ENCODE peak calls at places on chromosomes 4 and X, in four cellular contexts. One of them, this sample, is unnamed. For H3K9me3, the result is how much of the 10 kb centered on the place peaks cover.

GRCh38 chr4:41146716-41147506 is 67.4 kb downstream of the APBB2 start:
- DNase-seq in CD4-positive, alpha-beta memory T cell: no peak
- DNase-seq in MG63: peak
- DNase-seq in H9: peak
- DNase-seq in this sample: no peak

GRCh38 chr4:108168672-108169562 is at the start of gene LEF1:
- DNase-seq in H9: peak
- DNase-seq in CD4-positive, alpha-beta memory T cell: peak
- DNase-seq in MG63: no peak
- DNase-seq in this sample: peak

GRCh38 chrX:1468250-1468772 is 15.6 kb upstream of the ASMTL start:
- DNase-seq in H9: peak
- DNase-seq in CD4-positive, alpha-beta memory T cell: peak
- DNase-seq in MG63: peak
- DNase-seq in this sample: no peak

GRCh38 chrX:634306-634958 is 3.8 kb downstream of the SHOX start:
- DNase-seq in H9: peak
- DNase-seq in MG63: no peak
- DNase-seq in CD4-positive, alpha-beta memory T cell: no peak
- DNase-seq in this sample: no peak

GRCh38 chr4:80215449-80216052 is 18.2 kb downstream of the PRDM8 start:
- DNase-seq in CD4-positive, alpha-beta memory T cell: peak
- DNase-seq in MG63: no peak
- DNase-seq in H9: no peak
- DNase-seq in this sample: no peak

GRCh38 chr4:4443821-4444220 is 56.9 kb downstream of the NSG1 start:
- DNase-seq in MG63: no peak
- DNase-seq in CD4-positive, alpha-beta memory T cell: no peak
- DNase-seq in H9: no peak
- DNase-seq in this sample: no peak

GRCh38 chr4:109411964-109412363 is 21.7 kb upstream of the SEC24B start:
- DNase-seq in H9: no peak
- DNase-seq in CD4-positive, alpha-beta memory T cell: no peak
- DNase-seq in MG63: no peak
- DNase-seq in this sample: no peak

GRCh38 chr4:38562751-38563198 is 101.2 kb upstream of the KLF3 start:
- DNase-seq in H9: no peak
- DNase-seq in MG63: peak
- DNase-seq in CD4-positive, alpha-beta memory T cell: no peak
- DNase-seq in this sample: no peak

GRCh38 chr4:1047106-1047975 is 35.9 kb downstream of the FGFRL1 start:
- DNase-seq in MG63: no peak
- DNase-seq in H9: peak
- DNase-seq in CD4-positive, alpha-beta memory T cell: no peak
- DNase-seq in this sample: peak

GRCh38 chr4:37839426-37839825 is 12.9 kb downstream of the PGM2 start:
- DNase-seq in MG63: no peak
- DNase-seq in H9: no peak
- DNase-seq in CD4-positive, alpha-beta memory T cell: no peak
- DNase-seq in this sample: no peak

GRCh38 chr4:172996571-172997216 is 171.9 kb upstream of the GALNT7 start:
- DNase-seq in H9: no peak
- DNase-seq in MG63: peak
- DNase-seq in CD4-positive, alpha-beta memory T cell: no peak
- DNase-seq in this sample: no peak

GRCh38 chr4:138802499-138802898 is 213.1 kb upstream of the NOCT start:
- DNase-seq in H9: no peak
- DNase-seq in MG63: no peak
- DNase-seq in CD4-positive, alpha-beta memory T cell: no peak
- DNase-seq in this sample: no peak

DNA sequence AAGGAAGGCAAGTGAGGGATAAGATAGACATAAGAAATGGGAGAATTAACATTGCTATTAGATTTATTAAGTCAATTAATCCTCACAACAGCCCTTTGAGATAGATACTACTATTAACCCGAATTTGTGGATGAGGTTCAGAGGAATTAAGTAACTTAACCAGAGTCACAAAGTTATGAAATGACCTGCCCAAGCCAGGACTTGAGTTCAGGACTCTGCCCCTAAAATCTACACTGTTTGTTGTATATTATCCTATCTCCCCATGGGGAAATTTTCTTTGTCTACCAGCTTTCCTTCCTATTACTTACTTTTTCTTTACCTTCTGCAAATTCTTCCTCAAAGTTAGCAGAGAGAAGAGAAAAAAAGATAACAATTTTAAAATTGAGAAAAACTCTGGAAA is 33.4 kb upstream of the UBQLN2 start:
- DNase-seq in MG63: no peak
- DNase-seq in H9: no peak
- DNase-seq in CD4-positive, alpha-beta memory T cell: no peak
- DNase-seq in this sample: no peak
- H3K9me3 ChIP-seq in MG63: under half
- H3K9me3 ChIP-seq in H9: under half
- H3K9me3 ChIP-seq in CD4-positive, alpha-beta memory T cell: under half
- H3K9me3 ChIP-seq in this sample: under half

GRCh38 chrX:94695910-94696309 is 1021.9 kb downstream of the FAM133A start:
- DNase-seq in CD4-positive, alpha-beta memory T cell: no peak
- DNase-seq in H9: no peak
- DNase-seq in MG63: no peak
- DNase-seq in this sample: no peak
- H3K9me3 ChIP-seq in CD4-positive, alpha-beta memory T cell: under half
- H3K9me3 ChIP-seq in H9: under half
- H3K9me3 ChIP-seq in MG63: under half
- H3K9me3 ChIP-seq in this sample: under half

GRCh38 chrX:56503941-56504673 is 59.3 kb upstream of the UBQLN2 start:
- DNase-seq in H9: peak
- DNase-seq in MG63: no peak
- DNase-seq in CD4-positive, alpha-beta memory T cell: no peak
- DNase-seq in this sample: no peak

GRCh38 chrX:56498756-56499155 is 64.7 kb upstream of the UBQLN2 start:
- DNase-seq in MG63: no peak
- DNase-seq in H9: no peak
- DNase-seq in CD4-positive, alpha-beta memory T cell: no peak
- DNase-seq in this sample: no peak

GRCh38 chrX:56499372-56499771 is 64.1 kb upstream of the UBQLN2 start:
- DNase-seq in MG63: no peak
- DNase-seq in CD4-positive, alpha-beta memory T cell: no peak
- DNase-seq in H9: no peak
- DNase-seq in this sample: no peak
- H3K9me3 ChIP-seq in MG63: under half
- H3K9me3 ChIP-seq in CD4-positive, alpha-beta memory T cell: under half
- H3K9me3 ChIP-seq in H9: under half
- H3K9me3 ChIP-seq in this sample: under half

DNA sequence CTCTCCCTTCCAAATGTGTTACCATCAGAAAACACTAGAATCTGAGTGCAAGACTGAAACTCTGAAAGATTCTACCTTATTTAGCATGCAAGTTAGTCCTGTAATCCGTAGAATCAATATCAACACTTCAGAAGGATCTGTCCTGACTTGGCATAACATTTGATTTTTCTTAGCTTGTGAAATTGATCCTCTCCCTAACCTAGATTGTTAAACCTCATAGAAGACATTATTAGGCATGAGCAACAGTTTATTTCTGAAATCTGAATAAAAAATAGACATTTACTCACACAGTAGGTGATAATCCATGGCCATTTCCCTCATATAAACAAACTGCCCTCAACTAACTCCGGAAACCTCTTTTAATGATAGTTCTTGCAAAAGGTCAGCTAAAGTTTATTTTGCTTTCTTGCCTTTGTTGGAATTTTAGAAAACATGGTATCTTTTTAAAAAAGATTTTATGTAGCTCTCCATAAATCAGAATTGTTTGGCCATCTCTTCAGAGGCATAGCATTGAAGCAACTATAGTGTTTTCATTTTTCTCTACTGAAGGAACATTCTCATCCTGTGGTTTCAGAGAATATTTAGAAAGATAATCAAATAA is 38.6 kb upstream of the PDLIM5 start:
- DNase-seq in MG63: no peak
- DNase-seq in H9: no peak
- DNase-seq in CD4-positive, alpha-beta memory T cell: no peak
- DNase-seq in this sample: no peak
- H3K9me3 ChIP-seq in MG63: under half
- H3K9me3 ChIP-seq in H9: under half
- H3K9me3 ChIP-seq in CD4-positive, alpha-beta memory T cell: under half
- H3K9me3 ChIP-seq in this sample: under half

GRCh38 chr4:7564242-7564641 is 129.5 kb upstream of the PSAPL1 start:
- DNase-seq in CD4-positive, alpha-beta memory T cell: no peak
- DNase-seq in MG63: no peak
- DNase-seq in H9: no peak
- DNase-seq in this sample: no peak
- H3K9me3 ChIP-seq in CD4-positive, alpha-beta memory T cell: under half
- H3K9me3 ChIP-seq in MG63: under half
- H3K9me3 ChIP-seq in H9: under half
- H3K9me3 ChIP-seq in this sample: under half

DNA sequence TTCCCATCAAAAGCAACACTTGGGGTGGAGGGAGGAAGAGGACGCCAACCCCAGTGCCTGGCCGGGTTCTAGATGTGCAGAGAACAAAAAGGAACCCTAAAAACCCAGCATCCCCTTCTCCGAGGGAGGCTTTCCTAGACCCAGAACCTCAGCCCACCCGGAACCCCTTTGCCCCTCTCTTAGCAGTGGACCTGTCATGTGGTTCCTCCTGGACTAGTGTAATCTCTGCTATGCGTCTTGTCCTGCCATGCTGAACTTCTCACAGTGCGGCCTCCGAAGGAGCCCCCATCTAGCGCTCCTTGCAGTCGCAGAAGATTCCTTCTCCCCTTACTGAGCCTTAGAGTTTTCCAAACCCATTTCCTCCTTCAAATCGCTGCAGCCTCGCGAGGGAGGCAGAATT is 1.1 kb upstream of the PRRG3 start:
- DNase-seq in CD4-positive, alpha-beta memory T cell: no peak
- DNase-seq in MG63: no peak
- DNase-seq in H9: no peak
- DNase-seq in this sample: no peak
- H3K9me3 ChIP-seq in CD4-positive, alpha-beta memory T cell: under half
- H3K9me3 ChIP-seq in MG63: under half
- H3K9me3 ChIP-seq in H9: half or more
- H3K9me3 ChIP-seq in this sample: under half

GRCh38 chr4:29541757-29542156 is 1178.4 kb upstream of the PCDH7 start:
- DNase-seq in MG63: no peak
- DNase-seq in CD4-positive, alpha-beta memory T cell: no peak
- DNase-seq in H9: no peak
- DNase-seq in this sample: no peak
- H3K9me3 ChIP-seq in MG63: under half
- H3K9me3 ChIP-seq in CD4-positive, alpha-beta memory T cell: under half
- H3K9me3 ChIP-seq in H9: under half
- H3K9me3 ChIP-seq in this sample: under half

DNA sequence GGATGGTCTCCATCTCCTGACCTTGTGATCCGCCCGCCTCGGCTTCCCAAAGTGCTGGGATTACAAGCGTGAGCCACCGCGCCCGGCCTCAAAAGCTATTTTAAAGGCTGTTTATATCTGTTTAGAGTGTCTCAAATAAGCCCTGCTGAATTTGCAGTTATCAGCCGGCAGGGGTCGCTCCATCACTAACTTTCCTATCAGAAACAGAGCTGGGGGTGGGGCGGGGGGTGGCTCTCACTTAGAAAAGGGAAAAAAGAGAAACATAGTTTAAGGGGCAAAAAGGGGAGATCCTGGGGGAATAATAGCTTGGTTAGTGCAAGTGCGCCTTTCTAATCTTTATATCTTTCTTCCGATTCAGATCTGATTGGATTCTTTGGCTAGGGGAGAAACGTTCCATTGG is 450.7 kb downstream of the UBE2NL start:
- DNase-seq in H9: peak
- DNase-seq in CD4-positive, alpha-beta memory T cell: no peak
- DNase-seq in MG63: no peak
- DNase-seq in this sample: no peak
- H3K9me3 ChIP-seq in H9: under half
- H3K9me3 ChIP-seq in CD4-positive, alpha-beta memory T cell: under half
- H3K9me3 ChIP-seq in MG63: under half
- H3K9me3 ChIP-seq in this sample: under half